ENCODE peak calls at places on chromosomes 12 and 14, in ten cellular contexts. E is CD14-positive monocyte, R is fibroblast of the aortic adventitia, X is foreskin fibroblast, V is dorsolateral prefrontal cortex, F is AG04450, O is lung, N is sigmoid colon, D is A549, C is upper lobe of right lung. S is an unnamed sample.

GRCh38 chr14:76045773-76046172 is 60.2 kb downstream of the IFT43 start:
- DNase-seq in D (no peak), O (no peak), X (no peak), V (no peak), F (no peak), N (no peak), R (no peak), E (no peak), C (no peak), S (no peak)

GRCh38 chr12:44509471-44509870 is 366.6 kb downstream of the NELL2 start:
- DNase-seq in V (no peak), E (no peak), R (no peak), N (no peak), O (no peak), F (no peak), D (no peak), X (no peak), C (no peak), S (no peak)

GRCh38 chr12:47973870-47974269 is 10.5 kb downstream of the TMEM106C start:
- DNase-seq in F (no peak), V (no peak), C (no peak), E (no peak), X (no peak), O (no peak), N (no peak), D (no peak), R (no peak), S (no peak)

GRCh38 chr12:124904306-124905098 is 9.9 kb downstream of the UBC start:
- DNase-seq in N (peak; percentile 96), X (peak; percentile 99), E (peak; percentile 89), C (peak; percentile 89), F (no peak), O (peak; percentile 70), R (peak; percentile 95), D (peak; percentile 94), V (peak; percentile 86), S (peak; percentile 42)

GRCh38 chr12:99390707-99391106 is 256.8 kb upstream of the GARIN6 start:
- DNase-seq in X (no peak), O (no peak), R (no peak), C (no peak), E (no peak), F (no peak), V (no peak), D (peak; percentile 27), N (no peak), S (peak; percentile 10)

GRCh38 chr12:1777798-1778197 is 42.6 kb upstream of the LRTM2 start:
- DNase-seq in N (no peak), R (peak; percentile 78), D (no peak), C (no peak), X (peak; percentile 83), E (no peak), F (peak; percentile 55), V (no peak), O (no peak), S (no peak)

GRCh38 chr14:98580131-98580678 is 691.8 kb downstream of the BCL11B start:
- DNase-seq in F (no peak), C (no peak), N (no peak), X (no peak), E (no peak), V (no peak), O (peak; percentile 0), D (no peak), R (no peak), S (peak; percentile 28)

GRCh38 chr14:70640938-70641547 is 673 bp upstream of the TTC9 start:
- DNase-seq in D (peak; percentile 47), N (peak; percentile 72), X (peak; percentile 65), R (peak; percentile 11), E (no peak), V (peak; percentile 45), O (no peak), F (peak; percentile 18), C (peak; percentile 76), S (no peak)

GRCh38 chr14:99475179-99475578 is 5.5 kb downstream of the SETD3 start:
- DNase-seq in R (peak; percentile 64), N (no peak), C (no peak), X (no peak), O (no peak), V (no peak), E (no peak), D (no peak), F (no peak), S (no peak)

GRCh38 chr14:66240112-66240511 is 246.1 kb upstream of the CCDC196 start:
- DNase-seq in R (peak; percentile 31), F (no peak), C (no peak), V (no peak), O (no peak), X (peak; percentile 5), N (no peak), E (no peak), D (no peak), S (no peak)

GRCh38 chr12:103773109-103773905 is 67.7 kb downstream of the NT5DC3 start:
- DNase-seq in R (peak; percentile 6), E (no peak), X (no peak), O (no peak), F (no peak), N (peak; percentile 64), D (no peak), V (no peak), C (no peak), S (no peak)

GRCh38 chr12:80018119-80018518 is 81.2 kb upstream of the OTOGL start:
- DNase-seq in F (no peak), O (no peak), R (no peak), N (no peak), X (peak; percentile 28), V (no peak), C (no peak), E (no peak), D (no peak), S (no peak)

GRCh38 chr14:92719421-92719820 is 29.0 kb downstream of the LGMN start:
- DNase-seq in F (no peak), R (peak; percentile 76), E (no peak), X (peak; percentile 53), N (no peak), V (no peak), C (no peak), D (no peak), O (no peak), S (no peak)

GRCh38 chr12:7712841-7713442 is 1.7 kb downstream of the DPPA3 start:
- DNase-seq in V (no peak), N (no peak), R (no peak), F (no peak), D (no peak), C (no peak), E (no peak), O (no peak), X (no peak), S (no peak)

GRCh38 chr12:7711133-7711532 is at the start of gene DPPA3:
- DNase-seq in N (no peak), F (no peak), O (no peak), E (no peak), D (no peak), V (no peak), R (no peak), X (no peak), C (no peak), S (no peak)

DNA sequence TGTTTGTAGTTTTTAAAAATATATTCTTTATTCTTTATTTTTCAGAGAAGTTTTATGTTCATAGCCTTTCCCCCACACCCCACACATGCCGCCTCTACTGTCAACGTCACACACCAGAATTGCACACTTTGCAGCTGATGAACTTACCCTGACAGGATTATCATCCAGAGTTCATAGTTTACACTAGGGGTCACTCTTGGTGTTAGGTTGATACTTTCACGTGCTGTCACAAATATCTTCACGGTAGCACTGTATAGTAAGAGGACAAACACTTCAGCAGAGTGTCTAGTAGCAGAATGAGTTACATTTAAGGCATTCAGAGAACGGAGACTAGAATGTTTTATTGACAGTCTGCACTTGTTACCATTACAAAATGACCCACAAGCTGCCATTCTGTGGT is 5.2 kb downstream of the DPPA3 start:
- DNase-seq in O (no peak), X (peak; percentile 2), N (no peak), V (no peak), R (no peak), E (no peak), F (no peak), C (no peak), D (peak; percentile 43), S (no peak)
- TF ChIP-seq CTCF in O (no peak), X (no peak), N (no peak), V (no peak), R (no peak), E (no peak), F (no peak), C (no peak), D (peak; percentile 47), S (no peak)

GRCh38 chr12:126668961-126669360 is 1598.0 kb upstream of the TMEM132C start:
- DNase-seq in F (no peak), D (no peak), C (no peak), N (no peak), O (no peak), V (no peak), X (peak; percentile 55), E (no peak), R (peak; percentile 86), S (no peak)

GRCh38 chr12:126667340-126667739 is 1599.6 kb upstream of the TMEM132C start:
- DNase-seq in R (peak; percentile 96), F (no peak), X (peak; percentile 82), N (no peak), V (no peak), O (no peak), D (peak; percentile 2), C (no peak), E (no peak), S (no peak)

GRCh38 chr12:126668538-126668937 is 1598.4 kb upstream of the TMEM132C start:
- DNase-seq in X (peak; percentile 82), O (no peak), V (no peak), D (peak; percentile 3), R (peak; percentile 98), E (no peak), C (no peak), F (no peak), N (no peak), S (no peak)

GRCh38 chr12:126663304-126664094 is 1598.3 kb downstream of the AACS start:
- DNase-seq in R (peak; percentile 57), E (no peak), N (no peak), F (no peak), O (no peak), X (peak; percentile 7), D (peak; percentile 61), C (no peak), V (no peak), S (peak; percentile 2)
- TF ChIP-seq CTCF in R (peak; percentile 35), E (no peak), N (no peak), F (no peak), O (no peak), X (no peak), D (no peak), C (no peak), V (no peak), S (peak; percentile 64)

GRCh38 chr12:72272731-72273498 is 745 bp downstream of the TRHDE start:
- DNase-seq in F (no peak), D (no peak), V (peak; percentile 50), R (no peak), O (no peak), X (peak; percentile 72), C (peak; percentile 71), N (no peak), E (no peak), S (peak; percentile 20)
- TF ChIP-seq CTCF in F (peak; percentile 39), D (no peak), V (no peak), R (no peak), O (no peak), X (peak; percentile 19), C (no peak), N (no peak), E (no peak), S (no peak)

DNA sequence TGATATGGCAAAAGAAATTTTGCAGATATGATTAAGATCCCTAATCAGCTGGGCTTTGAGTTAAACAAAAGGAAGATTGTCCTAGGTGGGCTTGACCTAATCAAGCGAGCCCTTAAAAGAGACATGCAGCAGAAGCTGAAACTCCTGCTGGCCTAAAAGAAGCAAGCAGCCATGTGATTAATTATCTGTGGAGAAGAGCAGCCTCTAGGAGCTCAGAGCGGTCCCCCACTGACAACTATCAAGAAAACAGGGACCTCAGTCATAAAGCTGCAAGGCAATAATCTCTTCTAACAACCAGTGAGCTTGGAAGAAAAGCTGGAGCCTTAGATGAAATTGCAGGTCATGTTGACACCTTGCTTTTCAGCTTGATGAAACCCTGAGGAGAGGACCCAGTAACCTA is 288.9 kb upstream of the CLEC14A start:
- DNase-seq in R (no peak), O (no peak), X (no peak), C (no peak), E (no peak), F (no peak), N (no peak), D (no peak), V (no peak), S (no peak)
- TF ChIP-seq CTCF in R (no peak), O (no peak), X (no peak), C (no peak), E (no peak), F (no peak), N (no peak), D (no peak), V (no peak), S (no peak)

S was measured in neural crest cell.